ENCODE peak calls at places on chromosomes 12 and 14, in seven cellular contexts. One of them, this sample, is unnamed.

GRCh38 chr12:10672231-10672868 is 1.5 kb downstream of the STYK1 start:
- DNase-seq in nephron progenitor cell: no peak
- DNase-seq in tibial artery: no peak
- DNase-seq in omental fat pad: no peak
- DNase-seq in ovary: no peak
- DNase-seq in Calu3: peak; percentile 49
- DNase-seq in transverse colon: peak; percentile 71
- DNase-seq in this sample: no peak

GRCh38 chr14:102140750-102141145 is 1.1 kb downstream of the WDR20 start:
- DNase-seq in nephron progenitor cell: no peak
- DNase-seq in tibial artery: no peak
- DNase-seq in omental fat pad: no peak
- DNase-seq in ovary: no peak
- DNase-seq in Calu3: no peak
- DNase-seq in transverse colon: no peak
- DNase-seq in this sample: no peak

GRCh38 chr12:6430124-6430989 is 14.4 kb upstream of the CD27 start:
- DNase-seq in nephron progenitor cell: no peak
- DNase-seq in tibial artery: peak; percentile 92
- DNase-seq in omental fat pad: peak; percentile 97
- DNase-seq in ovary: peak; percentile 77
- DNase-seq in Calu3: peak; percentile 64
- DNase-seq in transverse colon: peak; percentile 88
- DNase-seq in this sample: peak; percentile 45

GRCh38 chr14:59055439-59056045 is 132.9 kb upstream of the DAAM1 start:
- DNase-seq in nephron progenitor cell: peak; percentile 41
- DNase-seq in tibial artery: peak; percentile 31
- DNase-seq in omental fat pad: no peak
- DNase-seq in ovary: no peak
- DNase-seq in Calu3: peak; percentile 20
- DNase-seq in transverse colon: peak; percentile 17
- DNase-seq in this sample: no peak

GRCh38 chr12:13144266-13144828 is 40.9 kb upstream of the GSG1 start:
- DNase-seq in nephron progenitor cell: no peak
- DNase-seq in tibial artery: no peak
- DNase-seq in omental fat pad: no peak
- DNase-seq in ovary: no peak
- DNase-seq in Calu3: no peak
- DNase-seq in transverse colon: no peak
- DNase-seq in this sample: no peak

GRCh38 chr12:96136720-96137378 is 57.3 kb upstream of the ELK3 start:
- DNase-seq in nephron progenitor cell: no peak
- DNase-seq in tibial artery: no peak
- DNase-seq in omental fat pad: no peak
- DNase-seq in ovary: no peak
- DNase-seq in Calu3: no peak
- DNase-seq in transverse colon: no peak
- DNase-seq in this sample: no peak

GRCh38 chr12:57551637-57552305 is 1.9 kb downstream of the KIF5A start:
- DNase-seq in nephron progenitor cell: no peak
- DNase-seq in tibial artery: no peak
- DNase-seq in omental fat pad: no peak
- DNase-seq in ovary: no peak
- DNase-seq in Calu3: no peak
- DNase-seq in transverse colon: no peak
- DNase-seq in this sample: no peak

GRCh38 chr12:52210186-52210924 is 18.5 kb upstream of the KRT80 start:
- DNase-seq in nephron progenitor cell: no peak
- DNase-seq in tibial artery: peak; percentile 64
- DNase-seq in omental fat pad: peak; percentile 67
- DNase-seq in ovary: no peak
- DNase-seq in Calu3: no peak
- DNase-seq in transverse colon: no peak
- DNase-seq in this sample: no peak

GRCh38 chr12:108589028-108589839 is 8.7 kb downstream of the TMEM119 start:
- DNase-seq in nephron progenitor cell: peak; percentile 48
- DNase-seq in tibial artery: no peak
- DNase-seq in omental fat pad: no peak
- DNase-seq in ovary: no peak
- DNase-seq in Calu3: no peak
- DNase-seq in transverse colon: no peak
- DNase-seq in this sample: peak; percentile 59

GRCh38 chr12:89346741-89347324 is 5.5 kb downstream of the DUSP6 start:
- DNase-seq in nephron progenitor cell: no peak
- DNase-seq in tibial artery: peak; percentile 44
- DNase-seq in omental fat pad: no peak
- DNase-seq in ovary: no peak
- DNase-seq in Calu3: peak; percentile 25
- DNase-seq in transverse colon: no peak
- DNase-seq in this sample: no peak

GRCh38 chr12:53098354-53098981 is 1.0 kb downstream of the IGFBP6 start:
- DNase-seq in nephron progenitor cell: no peak
- DNase-seq in tibial artery: peak; percentile 80
- DNase-seq in omental fat pad: no peak
- DNase-seq in ovary: peak; percentile 63
- DNase-seq in Calu3: peak; percentile 18
- DNase-seq in transverse colon: peak; percentile 22
- DNase-seq in this sample: no peak

GRCh38 chr14:64444984-64445845 is 20.1 kb upstream of the AKAP5 start:
- DNase-seq in nephron progenitor cell: peak; percentile 25
- DNase-seq in tibial artery: no peak
- DNase-seq in omental fat pad: no peak
- DNase-seq in ovary: no peak
- DNase-seq in Calu3: no peak
- DNase-seq in transverse colon: peak; percentile 45
- DNase-seq in this sample: no peak

GRCh38 chr12:99390707-99391106 is 256.8 kb upstream of the GARIN6 start:
- DNase-seq in nephron progenitor cell: peak; percentile 49
- DNase-seq in tibial artery: no peak
- DNase-seq in omental fat pad: no peak
- DNase-seq in ovary: no peak
- DNase-seq in Calu3: peak; percentile 34
- DNase-seq in transverse colon: no peak
- DNase-seq in this sample: no peak
- TF ChIP-seq CTCF in nephron progenitor cell: peak; percentile 50
- TF ChIP-seq CTCF in tibial artery: no peak
- TF ChIP-seq CTCF in omental fat pad: no peak
- TF ChIP-seq CTCF in ovary: no peak
- TF ChIP-seq CTCF in Calu3: peak; percentile 51
- TF ChIP-seq CTCF in transverse colon: no peak
- TF ChIP-seq CTCF in this sample: peak; percentile 28

DNA sequence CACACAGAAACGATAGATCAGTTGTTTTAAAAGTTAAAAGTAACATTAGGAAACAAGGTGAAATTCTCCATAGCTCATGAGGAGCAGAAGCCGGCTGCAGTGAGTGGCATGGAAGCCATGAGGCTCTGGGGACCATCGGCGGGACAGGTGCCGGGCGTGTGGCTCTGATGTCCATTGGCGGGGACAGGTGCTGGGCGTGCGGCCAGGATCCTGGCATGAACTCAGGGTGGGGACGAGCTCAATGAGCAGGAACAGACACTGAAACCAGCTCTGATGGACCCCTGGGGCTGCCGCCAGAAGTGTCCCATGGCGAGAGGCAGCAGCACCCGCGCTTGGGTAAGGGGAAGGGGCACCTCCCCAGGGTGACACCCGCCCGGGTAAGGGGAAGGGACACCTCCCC is 75.1 kb downstream of the NOC4L start:
- DNase-seq in nephron progenitor cell: peak; percentile 1
- DNase-seq in tibial artery: no peak
- DNase-seq in omental fat pad: no peak
- DNase-seq in ovary: no peak
- DNase-seq in Calu3: no peak
- DNase-seq in transverse colon: no peak
- DNase-seq in this sample: no peak
- TF ChIP-seq CTCF in nephron progenitor cell: no peak
- TF ChIP-seq CTCF in tibial artery: no peak
- TF ChIP-seq CTCF in omental fat pad: no peak
- TF ChIP-seq CTCF in ovary: no peak
- TF ChIP-seq CTCF in Calu3: no peak
- TF ChIP-seq CTCF in transverse colon: no peak
- TF ChIP-seq CTCF in this sample: no peak

GRCh38 chr12:123931686-123932321 is 40.8 kb downstream of the CCDC92 start:
- DNase-seq in nephron progenitor cell: no peak
- DNase-seq in tibial artery: no peak
- DNase-seq in omental fat pad: no peak
- DNase-seq in ovary: no peak
- DNase-seq in Calu3: no peak
- DNase-seq in transverse colon: no peak
- DNase-seq in this sample: no peak
- TF ChIP-seq CTCF in nephron progenitor cell: no peak
- TF ChIP-seq CTCF in tibial artery: no peak
- TF ChIP-seq CTCF in omental fat pad: no peak
- TF ChIP-seq CTCF in ovary: no peak
- TF ChIP-seq CTCF in Calu3: no peak
- TF ChIP-seq CTCF in transverse colon: no peak
- TF ChIP-seq CTCF in this sample: no peak

GRCh38 chr12:111424189-111424792 is 18.6 kb downstream of the SH2B3 start:
- DNase-seq in nephron progenitor cell: no peak
- DNase-seq in tibial artery: no peak
- DNase-seq in omental fat pad: no peak
- DNase-seq in ovary: no peak
- DNase-seq in Calu3: no peak
- DNase-seq in transverse colon: no peak
- DNase-seq in this sample: no peak

GRCh38 chr12:111425655-111426054 is 19.9 kb downstream of the SH2B3 start:
- DNase-seq in nephron progenitor cell: no peak
- DNase-seq in tibial artery: no peak
- DNase-seq in omental fat pad: no peak
- DNase-seq in ovary: no peak
- DNase-seq in Calu3: peak; percentile 58
- DNase-seq in transverse colon: no peak
- DNase-seq in this sample: no peak

GRCh38 chr12:111427417-111428074 is 21.8 kb downstream of the SH2B3 start:
- DNase-seq in nephron progenitor cell: no peak
- DNase-seq in tibial artery: no peak
- DNase-seq in omental fat pad: no peak
- DNase-seq in ovary: no peak
- DNase-seq in Calu3: no peak
- DNase-seq in transverse colon: no peak
- DNase-seq in this sample: no peak

GRCh38 chr12:111426341-111427185 is 20.8 kb downstream of the SH2B3 start:
- DNase-seq in nephron progenitor cell: no peak
- DNase-seq in tibial artery: no peak
- DNase-seq in omental fat pad: no peak
- DNase-seq in ovary: no peak
- DNase-seq in Calu3: no peak
- DNase-seq in transverse colon: peak; percentile 59
- DNase-seq in this sample: no peak

GRCh38 chr12:111424793-111425251 is 19.1 kb downstream of the SH2B3 start:
- DNase-seq in nephron progenitor cell: no peak
- DNase-seq in tibial artery: no peak
- DNase-seq in omental fat pad: no peak
- DNase-seq in ovary: no peak
- DNase-seq in Calu3: no peak
- DNase-seq in transverse colon: no peak
- DNase-seq in this sample: no peak
- TF ChIP-seq CTCF in nephron progenitor cell: no peak
- TF ChIP-seq CTCF in tibial artery: no peak
- TF ChIP-seq CTCF in omental fat pad: no peak
- TF ChIP-seq CTCF in ovary: no peak
- TF ChIP-seq CTCF in Calu3: peak; percentile 38
- TF ChIP-seq CTCF in transverse colon: peak; percentile 23
- TF ChIP-seq CTCF in this sample: no peak

This sample was measured in mesothelial cell of epicardium.